ENCODE peak calls at places on chromosome 14, in five cellular contexts. P, Z, M, D and S are unnamed samples.

GRCh38 chr14:74290415-74290814 is 12.3 kb downstream of the ABCD4 start:
- DNase-seq in P (no peak), Z (peak; percentile 55), M (peak; percentile 36), D (no peak), S (no peak)

GRCh38 chr14:75831455-75831854 is 150.3 kb downstream of the TGFB3 start:
- DNase-seq in P (peak; percentile 38), Z (no peak), M (peak; percentile 70), D (peak; percentile 79), S (no peak)

GRCh38 chr14:20676072-20676471 is 8.3 kb upstream of the RNASE4 start:
- DNase-seq in P (no peak), Z (no peak), M (no peak), D (no peak), S (no peak)

GRCh38 chr14:104768437-104769323 is 15.7 kb downstream of the SIVA1 start:
- DNase-seq in P (peak; percentile 89), Z (peak; percentile 91), M (peak; percentile 83), D (no peak), S (peak; percentile 13)

GRCh38 chr14:100608064-100608463 is 20.8 kb upstream of the BEGAIN start:
- DNase-seq in P (no peak), Z (no peak), M (no peak), D (no peak), S (no peak)

GRCh38 chr14:53226553-53226952 is 73.4 kb upstream of the DDHD1 start:
- DNase-seq in P (peak; percentile 25), Z (no peak), M (peak; percentile 69), D (no peak), S (no peak)

GRCh38 chr14:67620217-67620789 is 583 bp downstream of the ARG2 start:
- DNase-seq in P (no peak), Z (peak; percentile 86), M (peak; percentile 7), D (no peak), S (no peak)

GRCh38 chr14:82755923-82756322 is 1222.3 kb upstream of the SEL1L start:
- DNase-seq in P (no peak), Z (no peak), M (no peak), D (no peak), S (no peak)

GRCh38 chr14:89351364-89351957 is 65.6 kb downstream of the FOXN3 start:
- DNase-seq in P (no peak), Z (peak; percentile 22), M (peak; percentile 55), D (no peak), S (no peak)

GRCh38 chr14:96297000-96297399 is 41.0 kb downstream of the BDKRB1 start:
- DNase-seq in P (no peak), Z (no peak), M (peak; percentile 34), D (no peak), S (no peak)

GRCh38 chr14:90344285-90344684 is 12.5 kb upstream of the NRDE2 start:
- DNase-seq in P (no peak), Z (no peak), M (no peak), D (no peak), S (no peak)

GRCh38 chr14:45650754-45651153 is 397.8 kb upstream of the MIS18BP1 start:
- DNase-seq in P (no peak), Z (no peak), M (no peak), D (no peak), S (no peak)

GRCh38 chr14:28767851-28768548 is 1.4 kb downstream of the FOXG1 start:
- DNase-seq in P (no peak), Z (peak; percentile 78), M (no peak), D (no peak), S (no peak)

GRCh38 chr14:81849714-81850113 is 316.1 kb upstream of the SEL1L start:
- DNase-seq in P (no peak), Z (no peak), M (no peak), D (no peak), S (no peak)

GRCh38 chr14:96693252-96693820 is 103.8 kb upstream of the VRK1 start:
- DNase-seq in P (no peak), Z (peak; percentile 16), M (no peak), D (no peak), S (no peak)

GRCh38 chr14:36720657-36721056 is 59.0 kb downstream of the PAX9 start:
- DNase-seq in P (no peak), Z (no peak), M (no peak), D (no peak), S (no peak)

GRCh38 chr14:95713596-95714371 is at the start of gene TCL1A:
- DNase-seq in P (no peak), Z (no peak), M (no peak), D (no peak), S (no peak)

GRCh38 chr14:57755018-57755521 is 110.8 kb downstream of the SLC35F4 start:
- DNase-seq in P (no peak), Z (no peak), M (no peak), D (no peak), S (no peak)

GRCh38 chr14:99508896-99509629 is 27.9 kb downstream of the CCNK start:
- DNase-seq in P (no peak), Z (peak; percentile 21), M (no peak), D (no peak), S (no peak)

GRCh38 chr14:19974844-19975243 is 547 bp upstream of the OR4K15 start:
- DNase-seq in P (no peak), Z (no peak), M (no peak), D (no peak), S (no peak)

GRCh38 chr14:51202914-51203665 is 37.0 kb upstream of the TMX1 start:
- DNase-seq in P (no peak), Z (no peak), M (no peak), D (peak; percentile 50), S (no peak)

DNA sequence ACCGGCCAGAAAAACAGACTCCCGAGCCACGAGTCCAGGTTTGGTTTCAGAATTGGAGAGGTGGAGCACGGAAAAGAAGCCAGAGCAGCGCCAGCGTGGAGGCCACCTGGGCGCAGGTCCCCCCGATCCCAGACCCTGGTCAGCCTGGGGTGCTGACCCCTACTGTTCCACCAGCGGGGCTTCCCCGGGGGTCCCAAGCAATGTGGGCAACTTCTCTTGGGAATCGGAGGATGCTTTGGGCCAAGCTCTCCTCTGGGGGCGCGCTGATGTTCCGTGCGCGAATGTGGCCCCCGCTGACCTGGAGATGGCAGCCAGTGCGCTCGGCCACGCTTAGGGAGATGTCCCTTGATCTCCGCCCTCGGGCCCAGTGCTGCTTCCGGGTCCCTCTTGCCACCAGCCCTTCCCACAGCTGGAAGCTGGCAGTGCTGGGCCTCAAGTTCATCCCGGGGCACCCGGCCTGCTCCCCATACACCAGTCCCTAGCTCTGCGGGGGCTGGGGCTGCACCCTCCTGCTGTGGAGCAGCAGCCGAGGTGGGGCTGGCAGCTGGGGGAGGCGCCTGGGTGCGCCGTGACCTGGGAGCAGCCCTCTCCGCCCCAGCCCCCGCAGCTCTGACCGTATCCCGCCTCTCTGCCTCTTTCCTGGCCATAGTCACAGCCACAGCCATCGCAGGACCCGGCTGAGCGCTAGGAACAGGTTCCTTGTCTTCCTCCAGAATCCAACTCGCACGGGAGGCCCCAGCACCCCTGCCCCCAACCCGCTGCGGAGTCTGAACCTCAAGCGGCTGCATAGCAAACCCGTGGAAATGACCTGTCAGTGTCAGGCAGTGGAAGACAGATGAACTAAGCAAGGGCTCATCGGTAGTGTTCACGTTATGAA is 91.2 kb downstream of the RCOR1 start:
- DNase-seq in P (no peak), Z (no peak), M (no peak), D (no peak), S (no peak)
- H3K4me3 ChIP-seq in P (no peak overlapping the region), Z (no peak overlapping the region), M (no peak overlapping the region), D (no peak overlapping the region), S (no peak overlapping the region)

DNA sequence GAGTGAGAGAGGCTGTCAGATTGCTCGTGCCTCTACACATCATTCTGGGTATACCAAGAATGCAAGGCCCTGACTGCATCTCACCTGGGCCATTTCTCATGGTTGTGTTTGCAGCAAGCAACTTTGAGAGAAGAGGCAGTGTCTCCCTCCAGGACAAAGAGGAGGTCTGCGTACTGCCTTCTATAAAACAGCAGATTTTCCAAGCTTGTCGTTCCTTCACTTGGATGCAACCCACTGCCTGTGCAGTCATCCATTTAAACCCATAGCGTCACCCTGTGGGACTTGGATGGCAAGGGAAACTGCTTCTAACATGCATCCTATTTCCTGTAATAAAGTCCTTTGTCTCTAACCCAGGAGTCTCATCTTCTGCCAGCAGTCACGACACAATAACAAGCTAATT is 1.3 kb downstream of the POMT2 start:
- DNase-seq in P (no peak), Z (no peak), M (no peak), D (no peak), S (no peak)
- TF ChIP-seq CTCF in P (no peak), Z (no peak), M (no peak), D (no peak), S (no peak)

GRCh38 chr14:26845106-26845818 is 247.4 kb upstream of the NOVA1 start:
- DNase-seq in P (no peak), Z (no peak), M (no peak), D (no peak), S (no peak)

GRCh38 chr14:26841361-26841760 is 243.5 kb upstream of the NOVA1 start:
- DNase-seq in P (no peak), Z (no peak), M (peak; percentile 53), D (no peak), S (no peak)

GRCh38 chr14:26839481-26839880 is 241.6 kb upstream of the NOVA1 start:
- DNase-seq in P (no peak), Z (no peak), M (peak; percentile 59), D (no peak), S (no peak)

GRCh38 chr14:26846388-26846787 is 248.6 kb upstream of the NOVA1 start:
- DNase-seq in P (no peak), Z (no peak), M (no peak), D (no peak), S (no peak)

DNA sequence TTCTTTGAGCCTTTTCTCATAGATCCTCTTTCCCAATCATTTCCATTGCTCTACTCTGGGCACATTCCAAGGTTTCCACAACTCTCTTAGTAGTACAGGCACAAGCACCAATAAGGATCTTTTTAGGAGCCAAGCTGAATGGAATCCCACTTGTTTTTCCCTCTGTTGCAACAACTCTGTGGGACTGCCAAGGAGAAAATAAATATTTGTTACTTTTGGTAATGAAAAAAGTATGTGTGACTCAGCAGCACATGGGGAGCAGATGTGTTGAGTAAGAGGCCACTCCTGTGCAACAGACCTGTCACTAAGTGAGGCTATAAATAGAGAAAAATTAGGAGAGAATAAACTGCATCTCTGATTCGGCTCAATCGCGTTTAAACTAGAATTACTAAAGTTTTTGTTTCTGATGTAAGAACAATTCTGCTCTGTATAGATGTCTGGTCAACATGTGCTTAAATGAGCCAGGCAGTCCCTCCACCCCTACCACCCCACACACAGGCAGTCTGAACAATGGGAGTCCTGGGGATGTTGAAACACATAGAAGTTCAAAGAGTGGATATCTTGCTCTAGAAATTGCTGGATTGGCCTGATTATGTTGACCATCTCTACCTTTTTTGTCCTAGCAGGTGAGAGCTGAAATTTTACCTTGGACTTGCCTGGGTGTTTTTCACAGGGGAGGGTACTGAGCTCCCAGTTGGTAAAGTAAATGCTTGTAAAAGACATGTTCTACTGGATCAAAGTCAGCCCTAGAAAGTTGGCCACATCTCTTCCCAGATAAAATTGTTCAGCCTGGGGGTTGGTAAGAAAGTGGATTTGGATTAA is 244.3 kb upstream of the NOVA1 start:
- DNase-seq in P (no peak), Z (no peak), M (peak; percentile 100), D (peak; percentile 72), S (peak; percentile 96)
- H3K4me3 ChIP-seq in P (no peak overlapping the region), Z (no peak overlapping the region), M (no peak overlapping the region), D (no peak overlapping the region), S (no peak overlapping the region)

DNA sequence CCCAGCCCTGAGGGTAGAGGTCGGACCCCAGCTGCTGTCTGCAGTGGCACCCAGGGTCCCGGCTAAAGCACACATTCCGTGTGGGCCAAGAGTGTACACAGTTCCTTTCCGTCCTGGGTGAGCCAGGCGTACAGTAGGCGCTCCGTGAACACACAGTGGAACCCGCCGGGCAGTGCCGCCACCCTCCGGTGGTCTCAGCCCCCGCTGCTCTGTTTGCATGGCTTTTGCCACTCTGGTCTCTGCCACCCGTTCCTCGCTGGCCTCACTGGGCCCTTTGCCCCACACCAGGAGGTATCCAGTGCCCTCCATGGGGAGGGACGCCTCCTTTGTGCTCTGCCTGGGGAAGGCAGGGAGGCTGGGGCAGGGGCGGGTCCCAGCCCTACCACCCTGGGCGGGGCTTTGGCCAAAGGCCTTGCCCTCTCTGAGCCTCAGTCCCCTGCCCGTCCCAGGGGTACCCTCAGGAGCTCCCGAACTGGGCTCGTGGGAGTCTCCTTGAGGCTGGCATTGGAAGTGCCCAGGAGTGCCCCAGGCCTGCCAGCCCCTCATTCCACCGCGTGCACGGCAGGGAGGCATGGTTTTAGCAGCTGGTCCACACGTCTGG is 13.0 kb downstream of the TRMT61A start:
- DNase-seq in P (no peak), Z (peak; percentile 65), M (no peak), D (no peak), S (no peak)
- TF ChIP-seq CTCF in P (no peak), Z (peak; percentile 6), M (no peak), D (no peak), S (peak; percentile 26)